ENCODE peak calls at places on chromosomes 2 and 18, in five cellular contexts. V, Z, W, I and C are unnamed samples.

GRCh38 chr2:8225257-8225656 is 456.6 kb upstream of the ID2 start:
- DNase-seq in I (no peak), V (no peak), W (no peak), Z (no peak), C (no peak)

GRCh38 chr2:170017848-170018492 is 160.0 kb upstream of the MYO3B start:
- DNase-seq in Z (no peak), W (no peak), I (no peak), V (no peak), C (no peak)

GRCh38 chr2:236785611-236786057 is 216.0 kb downstream of the ACKR3 start:
- DNase-seq in W (no peak), Z (no peak), V (no peak), I (no peak), C (no peak)

GRCh38 chr2:237723613-237724012 is 75.0 kb upstream of the RBM44 start:
- DNase-seq in V (no peak), I (no peak), Z (no peak), W (no peak), C (peak)

GRCh38 chr18:27674411-27674810 is 489.3 kb upstream of the CHST9 start:
- DNase-seq in I (no peak), Z (no peak), V (no peak), W (no peak), C (no peak)

GRCh38 chr2:216740557-216741222 is 45.3 kb upstream of the IGFBP5 start:
- DNase-seq in W (no peak), V (no peak), Z (no peak), I (no peak), C (no peak)

GRCh38 chr2:163269375-163270021 is 430.9 kb upstream of the KCNH7 start:
- DNase-seq in Z (no peak), V (no peak), W (no peak), I (no peak), C (no peak)

GRCh38 chr2:11842324-11842723 is 95.9 kb downstream of the LPIN1 start:
- DNase-seq in V (no peak), Z (no peak), W (no peak), I (no peak), C (no peak)

GRCh38 chr2:120244656-120245519 is 7.8 kb upstream of the RALB start:
- DNase-seq in Z (no peak), V (no peak), I (no peak), W (no peak), C (no peak)

GRCh38 chr2:46684661-46685060 is 205.3 kb downstream of the TMEM247 start:
- DNase-seq in Z (no peak), V (no peak), W (no peak), I (no peak), C (no peak)

GRCh38 chr2:231391981-231392380 is 3.5 kb upstream of the B3GNT7 start:
- DNase-seq in W (no peak), V (no peak), Z (no peak), I (no peak), C (no peak)

GRCh38 chr2:112031916-112032582 is 23.0 kb upstream of the TMEM87B start:
- DNase-seq in Z (no peak), I (no peak), W (no peak), V (no peak), C (no peak)

GRCh38 chr2:127043367-127044164 is 63.4 kb downstream of the BIN1 start:
- DNase-seq in W (no peak), Z (no peak), I (no peak), V (no peak), C (no peak)

GRCh38 chr18:8366656-8367055 is 242.6 kb upstream of the RAB12 start:
- DNase-seq in W (no peak), I (no peak), V (no peak), Z (no peak), C (no peak)

GRCh38 chr2:30569991-30570390 is 122.9 kb downstream of the LCLAT1 start:
- DNase-seq in Z (no peak), W (no peak), V (no peak), I (no peak), C (no peak)

GRCh38 chr2:76667764-76668163 is 854.4 kb downstream of the LRRTM4 start:
- DNase-seq in Z (no peak), V (no peak), W (no peak), I (no peak), C (no peak)

GRCh38 chr2:165833156-165833555 is 39.1 kb upstream of the GALNT3 start:
- DNase-seq in I (peak), W (no peak), V (no peak), Z (no peak), C (no peak)

GRCh38 chr2:239694487-239694886 is 293.7 kb upstream of the HDAC4 start:
- DNase-seq in W (no peak), I (no peak), V (no peak), Z (no peak), C (peak)

GRCh38 chr2:183248866-183249567 is 124.8 kb downstream of the NUP35 start:
- DNase-seq in Z (no peak), W (no peak), I (peak), V (no peak), C (no peak)

GRCh38 chr2:96699621-96700020 is 40.2 kb downstream of the LMAN2L start:
- DNase-seq in W (no peak), V (no peak), I (no peak), Z (no peak), C (no peak)

GRCh38 chr2:58047373-58047674 is 718 bp downstream of the VRK2 start:
- DNase-seq in V (no peak), Z (no peak), W (no peak), I (no peak), C (no peak)

GRCh38 chr2:237629739-237630138 is 2.4 kb downstream of the LRRFIP1 start:
- DNase-seq in Z (no peak), I (no peak), W (no peak), V (no peak), C (no peak)

GRCh38 chr18:32670727-32671126 is 102.1 kb downstream of the KLHL14 start:
- DNase-seq in Z (no peak), V (no peak), I (no peak), W (no peak), C (no peak)

GRCh38 chr2:190540048-190540447 is 5.5 kb upstream of the NEMP2 start:
- DNase-seq in Z (no peak), W (no peak), I (no peak), V (no peak), C (no peak)

GRCh38 chr18:48575658-48576453 is 37.0 kb downstream of the CTIF start:
- DNase-seq in W (no peak), Z (no peak), I (peak), V (no peak), C (no peak)

GRCh38 chr2:121790276-121790956 is 35.0 kb downstream of the TSN start:
- DNase-seq in V (no peak), W (no peak), Z (no peak), I (peak), C (no peak)

GRCh38 chr2:170648037-170648436 is 67.1 kb upstream of the SP5 start:
- DNase-seq in Z (no peak), W (no peak), V (no peak), I (no peak), C (no peak)

GRCh38 chr2:216904974-216905373 is 45.1 kb upstream of the TNP1 start:
- DNase-seq in I (no peak), W (no peak), V (no peak), Z (no peak), C (no peak)

GRCh38 chr18:4230450-4231168 is 224.5 kb downstream of the DLGAP1 start:
- DNase-seq in Z (no peak), V (no peak), I (no peak), W (no peak), C (no peak)

GRCh38 chr2:80407377-80407776 is 102.8 kb upstream of the LRRTM1 start:
- DNase-seq in W (no peak), Z (no peak), I (no peak), V (no peak), C (no peak)

GRCh38 chr2:190344275-190344827 is 962 bp downstream of the INPP1 start:
- DNase-seq in V (no peak), Z (no peak), W (no peak), I (no peak), C (no peak)